ENCODE peak calls at places on chromosomes 11 and 22, in eight cellular contexts. One of them, this sample, is unnamed. For H3K79me2, the result is how much of the 10 kb centered on the place peaks cover.

GRCh38 chr22:50004923-50005322 is 7.6 kb downstream of the IL17REL start:
- DNase-seq in GM23248: no peak
- DNase-seq in HCT116: no peak
- DNase-seq in MM.1S: no peak
- DNase-seq in PC-3: no peak
- DNase-seq in neural progenitor cell: no peak
- DNase-seq in GM23338: no peak
- DNase-seq in SK-N-SH: no peak
- DNase-seq in this sample: no peak

GRCh38 chr11:128670631-128671030 is 23.2 kb upstream of the FLI1 start:
- DNase-seq in GM23338: no peak
- DNase-seq in MM.1S: no peak
- DNase-seq in neural progenitor cell: no peak
- DNase-seq in PC-3: no peak
- DNase-seq in SK-N-SH: no peak
- DNase-seq in GM23248: peak
- DNase-seq in HCT116: no peak
- DNase-seq in this sample: no peak

GRCh38 chr11:35632301-35632700 is 14.0 kb downstream of the FJX1 start:
- DNase-seq in GM23338: no peak
- DNase-seq in MM.1S: no peak
- DNase-seq in HCT116: no peak
- DNase-seq in GM23248: peak
- DNase-seq in PC-3: no peak
- DNase-seq in neural progenitor cell: no peak
- DNase-seq in SK-N-SH: no peak
- DNase-seq in this sample: no peak

GRCh38 chr11:64281957-64282770 is 2.3 kb downstream of the BAD start:
- DNase-seq in PC-3: no peak
- DNase-seq in MM.1S: no peak
- DNase-seq in GM23338: no peak
- DNase-seq in GM23248: no peak
- DNase-seq in SK-N-SH: no peak
- DNase-seq in HCT116: no peak
- DNase-seq in neural progenitor cell: no peak
- DNase-seq in this sample: no peak

GRCh38 chr22:35257321-35258143 is at the start of gene HMGXB4:
- DNase-seq in HCT116: peak
- DNase-seq in PC-3: peak
- DNase-seq in SK-N-SH: peak
- DNase-seq in GM23338: peak
- DNase-seq in neural progenitor cell: peak
- DNase-seq in MM.1S: peak
- DNase-seq in GM23248: peak
- DNase-seq in this sample: peak

GRCh38 chr11:46669606-46670243 is 30.7 kb downstream of the ARHGAP1 start:
- DNase-seq in neural progenitor cell: peak
- DNase-seq in MM.1S: no peak
- DNase-seq in GM23248: no peak
- DNase-seq in PC-3: peak
- DNase-seq in SK-N-SH: peak
- DNase-seq in HCT116: no peak
- DNase-seq in GM23338: peak
- DNase-seq in this sample: peak

GRCh38 chr11:82823635-82824614 is 76.3 kb downstream of the PRCP start:
- DNase-seq in MM.1S: no peak
- DNase-seq in GM23338: no peak
- DNase-seq in PC-3: no peak
- DNase-seq in neural progenitor cell: no peak
- DNase-seq in HCT116: no peak
- DNase-seq in GM23248: no peak
- DNase-seq in SK-N-SH: no peak
- DNase-seq in this sample: peak

GRCh38 chr11:6637871-6638270 is 17.7 kb downstream of the DCHS1 start:
- DNase-seq in GM23338: no peak
- DNase-seq in MM.1S: no peak
- DNase-seq in PC-3: no peak
- DNase-seq in neural progenitor cell: no peak
- DNase-seq in HCT116: no peak
- DNase-seq in SK-N-SH: no peak
- DNase-seq in GM23248: peak
- DNase-seq in this sample: no peak

GRCh38 chr22:27690596-27690995 is 111.0 kb downstream of the MN1 start:
- DNase-seq in GM23248: no peak
- DNase-seq in MM.1S: no peak
- DNase-seq in HCT116: no peak
- DNase-seq in GM23338: no peak
- DNase-seq in PC-3: no peak
- DNase-seq in SK-N-SH: no peak
- DNase-seq in neural progenitor cell: no peak
- DNase-seq in this sample: no peak

GRCh38 chr22:24359452-24360120 is 67.8 kb upstream of the ADORA2A start:
- DNase-seq in neural progenitor cell: no peak
- DNase-seq in MM.1S: no peak
- DNase-seq in PC-3: no peak
- DNase-seq in GM23248: no peak
- DNase-seq in SK-N-SH: no peak
- DNase-seq in GM23338: no peak
- DNase-seq in HCT116: no peak
- DNase-seq in this sample: no peak

DNA sequence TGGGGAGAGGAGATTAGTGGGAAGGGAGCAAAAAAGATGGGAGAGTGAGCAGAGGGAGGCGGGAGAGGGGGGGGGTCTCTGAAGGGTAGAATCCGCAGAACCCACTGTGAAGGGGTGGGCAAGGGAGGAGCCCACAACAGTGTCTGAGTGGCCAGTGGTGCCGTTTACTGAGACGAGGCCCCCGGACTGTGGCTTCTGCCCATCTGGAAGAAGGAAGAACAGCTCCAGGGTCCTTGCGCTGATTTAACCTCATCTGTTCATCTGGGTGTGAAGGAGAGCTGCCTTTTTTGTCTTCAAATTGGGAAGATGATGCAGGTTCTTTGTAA is 45.7 kb upstream of the ANO1 start:
- DNase-seq in MM.1S: no peak
- DNase-seq in SK-N-SH: no peak
- DNase-seq in HCT116: no peak
- DNase-seq in GM23248: no peak
- DNase-seq in neural progenitor cell: no peak
- DNase-seq in GM23338: no peak
- DNase-seq in PC-3: no peak
- DNase-seq in this sample: no peak
- H3K79me2 ChIP-seq in MM.1S: under half
- H3K79me2 ChIP-seq in SK-N-SH: under half
- H3K79me2 ChIP-seq in HCT116: under half
- H3K79me2 ChIP-seq in GM23248: under half
- H3K79me2 ChIP-seq in neural progenitor cell: under half
- H3K79me2 ChIP-seq in GM23338: under half
- H3K79me2 ChIP-seq in PC-3: under half
- H3K79me2 ChIP-seq in this sample: under half

DNA sequence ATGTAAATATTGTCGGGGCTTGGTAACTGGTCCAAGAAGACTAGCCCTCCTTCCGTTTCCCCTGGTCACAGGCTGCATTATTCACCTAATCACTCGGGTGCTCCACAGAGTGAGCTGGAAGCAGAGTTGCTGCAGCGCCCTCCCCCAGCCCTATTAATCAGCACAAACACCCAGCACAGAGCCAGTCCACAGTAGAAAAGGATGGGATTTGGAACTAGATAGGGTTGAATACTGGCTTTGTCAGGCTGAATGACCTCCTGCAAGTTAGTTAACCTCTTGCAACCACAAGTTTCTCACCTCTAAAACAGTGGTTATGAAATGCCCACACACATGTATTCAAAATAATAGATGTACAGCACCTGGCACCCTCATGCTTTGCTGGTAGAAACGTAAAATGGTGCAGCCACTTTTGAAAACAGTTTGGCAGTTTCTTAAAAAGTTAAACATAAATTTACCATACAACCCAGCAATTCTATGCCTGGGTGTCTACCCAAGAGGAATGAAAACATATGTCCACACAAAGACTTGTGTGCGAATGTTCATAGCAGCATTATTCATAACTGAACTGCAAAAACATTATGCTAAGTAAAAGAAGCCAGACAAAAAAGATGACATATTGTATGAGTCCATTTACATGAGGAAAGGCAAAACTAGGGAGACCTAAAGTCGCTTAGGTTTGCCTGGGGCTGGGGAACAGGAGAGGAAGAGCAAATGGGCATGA is 31.7 kb upstream of the APLP2 start:
- DNase-seq in PC-3: peak
- DNase-seq in MM.1S: no peak
- DNase-seq in HCT116: no peak
- DNase-seq in neural progenitor cell: peak
- DNase-seq in SK-N-SH: no peak
- DNase-seq in GM23338: peak
- DNase-seq in GM23248: peak
- DNase-seq in this sample: peak
- H3K4me2 ChIP-seq in PC-3: peak
- H3K4me2 ChIP-seq in MM.1S: no peak
- H3K4me2 ChIP-seq in HCT116: no peak
- H3K4me2 ChIP-seq in neural progenitor cell: peak
- H3K4me2 ChIP-seq in SK-N-SH: no peak
- H3K4me2 ChIP-seq in GM23338: no peak
- H3K4me2 ChIP-seq in GM23248: peak
- H3K4me2 ChIP-seq in this sample: peak

GRCh38 chr22:19779011-19779421 is 18.4 kb downstream of the TBX1 start:
- DNase-seq in HCT116: no peak
- DNase-seq in neural progenitor cell: no peak
- DNase-seq in SK-N-SH: no peak
- DNase-seq in MM.1S: no peak
- DNase-seq in GM23248: no peak
- DNase-seq in GM23338: no peak
- DNase-seq in PC-3: no peak
- DNase-seq in this sample: peak

GRCh38 chr22:19774628-19775027 is 14.1 kb downstream of the TBX1 start:
- DNase-seq in GM23248: no peak
- DNase-seq in SK-N-SH: no peak
- DNase-seq in PC-3: no peak
- DNase-seq in MM.1S: no peak
- DNase-seq in HCT116: no peak
- DNase-seq in GM23338: no peak
- DNase-seq in neural progenitor cell: no peak
- DNase-seq in this sample: no peak

GRCh38 chr22:19775496-19776325 is 15.1 kb downstream of the TBX1 start:
- DNase-seq in HCT116: no peak
- DNase-seq in PC-3: no peak
- DNase-seq in SK-N-SH: no peak
- DNase-seq in GM23338: no peak
- DNase-seq in GM23248: no peak
- DNase-seq in MM.1S: no peak
- DNase-seq in neural progenitor cell: no peak
- DNase-seq in this sample: peak

GRCh38 chr22:19773470-19774040 is 13.0 kb downstream of the TBX1 start:
- DNase-seq in GM23248: no peak
- DNase-seq in PC-3: no peak
- DNase-seq in HCT116: no peak
- DNase-seq in neural progenitor cell: no peak
- DNase-seq in MM.1S: no peak
- DNase-seq in GM23338: no peak
- DNase-seq in SK-N-SH: no peak
- DNase-seq in this sample: no peak

GRCh38 chr22:19776433-19777031 is 16.0 kb downstream of the TBX1 start:
- DNase-seq in PC-3: no peak
- DNase-seq in HCT116: no peak
- DNase-seq in MM.1S: no peak
- DNase-seq in neural progenitor cell: no peak
- DNase-seq in SK-N-SH: no peak
- DNase-seq in GM23338: no peak
- DNase-seq in GM23248: peak
- DNase-seq in this sample: peak
- TF ChIP-seq EZH2phosphoT487 in PC-3: no peak
- TF ChIP-seq EZH2phosphoT487 in HCT116: no peak
- TF ChIP-seq EZH2phosphoT487 in MM.1S: no peak
- TF ChIP-seq EZH2phosphoT487 in neural progenitor cell: no peak
- TF ChIP-seq EZH2phosphoT487 in SK-N-SH: no peak
- TF ChIP-seq EZH2phosphoT487 in GM23338: no peak
- TF ChIP-seq EZH2phosphoT487 in GM23248: no peak
- TF ChIP-seq EZH2phosphoT487 in this sample: no peak

GRCh38 chr11:12242071-12242672 is 131.8 kb downstream of the MICAL2 start:
- DNase-seq in SK-N-SH: no peak
- DNase-seq in MM.1S: no peak
- DNase-seq in PC-3: no peak
- DNase-seq in HCT116: no peak
- DNase-seq in neural progenitor cell: no peak
- DNase-seq in GM23338: peak
- DNase-seq in GM23248: no peak
- DNase-seq in this sample: no peak

GRCh38 chr11:12240669-12241068 is 130.3 kb downstream of the MICAL2 start:
- DNase-seq in GM23248: no peak
- DNase-seq in MM.1S: no peak
- DNase-seq in SK-N-SH: no peak
- DNase-seq in neural progenitor cell: no peak
- DNase-seq in GM23338: no peak
- DNase-seq in PC-3: no peak
- DNase-seq in HCT116: no peak
- DNase-seq in this sample: no peak

GRCh38 chr11:12239396-12240298 is 129.3 kb downstream of the MICAL2 start:
- DNase-seq in SK-N-SH: no peak
- DNase-seq in GM23248: peak
- DNase-seq in MM.1S: peak
- DNase-seq in neural progenitor cell: no peak
- DNase-seq in GM23338: no peak
- DNase-seq in HCT116: no peak
- DNase-seq in PC-3: peak
- DNase-seq in this sample: no peak

GRCh38 chr11:12242926-12243325 is 132.5 kb downstream of the MICAL2 start:
- DNase-seq in neural progenitor cell: no peak
- DNase-seq in HCT116: no peak
- DNase-seq in SK-N-SH: no peak
- DNase-seq in GM23248: no peak
- DNase-seq in PC-3: no peak
- DNase-seq in MM.1S: no peak
- DNase-seq in GM23338: no peak
- DNase-seq in this sample: no peak

DNA sequence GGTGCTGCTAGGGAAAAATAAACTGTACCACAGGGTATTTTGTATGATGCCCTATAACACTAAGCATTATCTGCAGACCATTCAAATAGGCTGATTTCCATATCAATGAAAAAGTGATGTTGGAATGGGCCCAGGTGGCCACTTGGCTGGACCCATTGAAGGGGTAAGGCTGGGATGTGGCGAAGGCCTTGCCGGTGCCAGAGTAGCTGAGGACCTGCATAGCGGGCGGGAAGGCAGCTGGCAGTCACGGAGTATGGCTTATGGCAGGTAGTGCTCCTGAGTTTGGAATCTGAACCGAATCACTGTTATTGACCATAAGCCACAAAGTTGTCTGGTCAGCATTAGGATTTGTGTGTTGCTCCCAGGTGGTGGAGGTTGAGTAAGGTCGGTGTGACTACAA is 131.0 kb downstream of the MICAL2 start:
- DNase-seq in PC-3: no peak
- DNase-seq in SK-N-SH: no peak
- DNase-seq in HCT116: no peak
- DNase-seq in neural progenitor cell: no peak
- DNase-seq in MM.1S: no peak
- DNase-seq in GM23338: no peak
- DNase-seq in GM23248: no peak
- DNase-seq in this sample: no peak
- H3K79me2 ChIP-seq in PC-3: under half
- H3K79me2 ChIP-seq in SK-N-SH: under half
- H3K79me2 ChIP-seq in HCT116: under half
- H3K79me2 ChIP-seq in neural progenitor cell: under half
- H3K79me2 ChIP-seq in MM.1S: under half
- H3K79me2 ChIP-seq in GM23338: under half
- H3K79me2 ChIP-seq in GM23248: under half
- H3K79me2 ChIP-seq in this sample: under half

This sample was measured in OCI-LY7.